ENCODE peak calls at places on chromosomes 7 and 10, in four cellular contexts. W, Q, B and J are unnamed samples.

GRCh38 chr10:13475124-13475523 is 53.7 kb downstream of the BEND7 start:
- DNase-seq in Q (no peak), W (no peak), B (no peak), J (no peak)

GRCh38 chr7:141709749-141710148 is 1.6 kb downstream of the WEE2 start:
- DNase-seq in W (no peak), Q (no peak), B (no peak), J (no peak)

GRCh38 chr7:84258628-84259027 is 64.0 kb upstream of the SEMA3A start:
- DNase-seq in B (peak), W (no peak), Q (no peak), J (peak)

GRCh38 chr7:131945313-131945831 is 388.9 kb upstream of the PODXL start:
- DNase-seq in W (peak), Q (peak), B (peak), J (peak)

GRCh38 chr10:5553400-5554170 is 28.8 kb downstream of the CALML3 start:
- DNase-seq in B (no peak), Q (no peak), W (peak), J (no peak)

GRCh38 chr7:55191926-55192692 is 173.0 kb upstream of the LANCL2 start:
- DNase-seq in W (no peak), Q (no peak), B (no peak), J (no peak)

GRCh38 chr10:16449454-16449853 is 12.6 kb downstream of the PTER start:
- DNase-seq in W (no peak), Q (no peak), B (no peak), J (no peak)

GRCh38 chr10:66586073-66586472 is 339.8 kb upstream of the LRRTM3 start:
- DNase-seq in W (no peak), B (peak), Q (no peak), J (no peak)

GRCh38 chr7:118013252-118014010 is 140.2 kb upstream of the CTTNBP2 start:
- DNase-seq in W (no peak), Q (no peak), B (no peak), J (no peak)

GRCh38 chr7:99789441-99790070 is 5.6 kb upstream of the CYP3A4 start:
- DNase-seq in Q (no peak), B (no peak), W (no peak), J (no peak)

GRCh38 chr10:119120413-119120867 is 16.5 kb downstream of the DENND10 start:
- DNase-seq in W (no peak), Q (no peak), B (peak), J (no peak)

GRCh38 chr7:158973440-158973839 is 117.1 kb downstream of the DYNC2I1 start:
- DNase-seq in W (no peak), Q (peak), B (no peak), J (no peak)

GRCh38 chr7:111982804-111983203 is 223.4 kb downstream of the DOCK4 start:
- DNase-seq in W (no peak), Q (no peak), B (peak), J (peak)

GRCh38 chr7:82469207-82469606 is 25.6 kb upstream of the CACNA2D1 start:
- DNase-seq in Q (no peak), W (no peak), B (no peak), J (no peak)

GRCh38 chr10:119658274-119658673 is 7.1 kb downstream of the BAG3 start:
- DNase-seq in Q (peak), W (peak), B (peak), J (peak)

GRCh38 chr7:46257766-46258448 is 336.8 kb upstream of the IGFBP3 start:
- DNase-seq in Q (peak), B (peak), W (no peak), J (peak)

GRCh38 chr10:93471110-93471651 is 11.0 kb downstream of the MYOF start:
- DNase-seq in B (peak), W (no peak), Q (peak), J (peak)

GRCh38 chr7:128322040-128322643 is 21.6 kb downstream of the RBM28 start:
- DNase-seq in B (peak), Q (peak), W (no peak), J (peak)

GRCh38 chr10:123143162-123143824 is 4.6 kb upstream of the HMX2 start:
- DNase-seq in Q (no peak), W (no peak), B (no peak), J (no peak)

GRCh38 chr10:128095753-128096469 is 30.3 kb downstream of the MKI67 start:
- DNase-seq in Q (no peak), W (no peak), B (no peak), J (no peak)

GRCh38 chr10:132588301-132589013 is 50.9 kb downstream of the INPP5A start:
- DNase-seq in Q (no peak), B (no peak), W (peak), J (peak)

GRCh38 chr10:115141254-115141653 is 48.1 kb downstream of the ATRNL1 start:
- DNase-seq in B (peak), Q (peak), W (no peak), J (peak)

GRCh38 chr7:130210181-130210935 is 2.7 kb downstream of the SSMEM1 start:
- DNase-seq in Q (no peak), B (peak), W (no peak), J (peak)

GRCh38 chr7:154591544-154591943 is 411.4 kb downstream of the PAXIP1 start:
- DNase-seq in B (no peak), W (no peak), Q (no peak), J (no peak)

GRCh38 chr10:102431452-102432124 is 786 bp downstream of the CUEDC2 start:
- DNase-seq in W (no peak), B (no peak), Q (peak), J (peak)

GRCh38 chr7:7857143-7857583 is 111.4 kb upstream of the GLCCI1 start:
- DNase-seq in B (no peak), W (no peak), Q (no peak), J (no peak)

GRCh38 chr7:14717711-14718304 is 184.7 kb downstream of the DGKB start:
- DNase-seq in W (no peak), B (peak), Q (no peak), J (peak)

GRCh38 chr7:1952169-1952760 is 280.5 kb downstream of the MAD1L1 start:
- DNase-seq in B (no peak), Q (no peak), W (no peak), J (no peak)

GRCh38 chr10:69482125-69482524 is 30.9 kb downstream of the TSPAN15 start:
- DNase-seq in B (no peak), Q (no peak), W (no peak), J (no peak)

GRCh38 chr7:54811925-54812264 is 52.9 kb upstream of the SEC61G start:
- DNase-seq in W (no peak), Q (no peak), B (peak), J (peak)

GRCh38 chr7:74657692-74658170 is at the start of gene GTF2I:
- DNase-seq in B (no peak), W (peak), Q (no peak), J (no peak)

GRCh38 chr7:47520408-47520807 is 61.5 kb downstream of the TNS3 start:
- DNase-seq in Q (no peak), W (peak), B (peak), J (peak)

GRCh38 chr10:120948889-120949382 is 97.8 kb downstream of the WDR11 start:
- DNase-seq in Q (no peak), W (peak), B (peak), J (peak)

GRCh38 chr10:24465899-24466615 is 257.1 kb downstream of the KIAA1217 start:
- DNase-seq in Q (peak), W (no peak), B (peak), J (peak)

GRCh38 chr10:118732253-118733194 is 22.2 kb downstream of the CACUL1 start:
- DNase-seq in Q (no peak), B (no peak), W (no peak), J (no peak)

GRCh38 chr7:40753455-40753854 is 618.6 kb downstream of the SUGCT start:
- DNase-seq in W (no peak), B (no peak), Q (no peak), J (no peak)

GRCh38 chr7:1676550-1677071 is 6.5 kb downstream of the ELFN1 start:
- DNase-seq in Q (no peak), W (peak), B (no peak), J (no peak)

GRCh38 chr7:124697746-124698145 is 67.8 kb downstream of the GPR37 start:
- DNase-seq in W (no peak), B (no peak), Q (no peak), J (no peak)

GRCh38 chr10:89981891-89982290 is 280.5 kb downstream of the KIF20B start:
- DNase-seq in W (no peak), B (peak), Q (no peak), J (peak)

GRCh38 chr7:45229130-45229920 is 71.7 kb downstream of the RAMP3 start:
- DNase-seq in W (no peak), Q (no peak), B (no peak), J (no peak)
- TF ChIP-seq CTCF in W (no peak), Q (no peak), B (no peak), J (no peak)

GRCh38 chr7:77696643-77697534 is 630 bp downstream of the RSBN1L start:
- DNase-seq in B (peak), Q (peak), W (peak), J (peak)

GRCh38 chr7:77693830-77694583 is 2.3 kb upstream of the RSBN1L start:
- DNase-seq in W (no peak), B (no peak), Q (no peak), J (no peak)

GRCh38 chr7:77697535-77697831 is 1.2 kb downstream of the RSBN1L start:
- DNase-seq in Q (no peak), B (no peak), W (peak), J (peak)

GRCh38 chr7:77698042-77698625 is 1.9 kb downstream of the RSBN1L start:
- DNase-seq in B (no peak), Q (no peak), W (no peak), J (no peak)

DNA sequence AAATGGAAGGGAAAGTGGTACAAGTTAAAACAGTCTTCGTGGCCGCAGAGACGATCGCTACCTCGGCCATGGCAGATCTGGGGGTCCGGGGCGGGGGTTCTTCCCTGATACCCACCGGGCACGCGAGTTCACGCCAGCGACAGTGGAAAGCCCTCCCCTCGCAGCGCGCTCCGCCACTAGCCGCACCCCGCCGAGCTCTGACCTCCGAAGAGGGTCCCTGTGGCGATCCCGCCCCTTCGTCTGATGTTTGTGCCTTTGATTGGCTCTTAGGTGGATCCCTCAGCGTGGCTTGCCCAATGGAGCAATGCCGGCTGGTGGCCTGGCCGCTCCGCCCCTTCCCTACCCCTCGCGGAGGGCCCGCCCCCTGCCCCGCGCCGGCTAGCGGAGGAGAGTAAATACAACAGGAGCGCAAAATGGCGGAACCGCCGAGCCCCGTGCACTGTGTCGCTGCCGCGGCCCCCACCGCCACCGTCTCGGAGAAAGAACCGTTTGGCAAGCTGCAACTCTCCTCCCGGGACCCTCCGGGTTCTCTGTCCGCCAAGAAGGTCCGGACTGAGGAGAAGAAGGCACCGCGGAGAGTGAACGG is at the start of gene RSBN1L:
- DNase-seq in B (peak), Q (peak), W (peak), J (peak)
- H3K4me3 ChIP-seq in B (peak), Q (peak), W (peak), J (peak)

GRCh38 chr10:95211606-95212279 is 17.7 kb downstream of the ACSM6 start:
- DNase-seq in Q (no peak), W (no peak), B (no peak), J (no peak)

GRCh38 chr10:95214369-95214768 is 20.3 kb downstream of the ACSM6 start:
- DNase-seq in Q (no peak), W (no peak), B (peak), J (no peak)

GRCh38 chr10:95214793-95215192 is 20.8 kb downstream of the ACSM6 start:
- DNase-seq in B (peak), W (no peak), Q (peak), J (peak)

GRCh38 chr10:95209509-95210127 is 15.6 kb downstream of the ACSM6 start:
- DNase-seq in W (no peak), Q (no peak), B (no peak), J (no peak)

GRCh38 chr10:95208702-95209391 is 14.8 kb downstream of the ACSM6 start:
- DNase-seq in Q (no peak), W (no peak), B (peak), J (peak)
- TF ChIP-seq CTCF in Q (peak), W (no peak), B (no peak), J (peak)

GRCh38 chr10:111113961-111114830 is 37.4 kb downstream of the ADRA2A start:
- DNase-seq in B (peak), W (no peak), Q (no peak), J (peak)
- H3K4me3 ChIP-seq in B (no peak), W (no peak), Q (no peak), J (no peak)

GRCh38 chr7:90999989-91000979 is 263.9 kb upstream of the FZD1 start:
- DNase-seq in Q (no peak), W (no peak), B (peak), J (peak)

GRCh38 chr7:91005861-91006260 is 258.4 kb upstream of the FZD1 start:
- DNase-seq in Q (no peak), W (no peak), B (no peak), J (no peak)

GRCh38 chr7:91007371-91007770 is 256.9 kb upstream of the FZD1 start:
- DNase-seq in Q (no peak), B (no peak), W (no peak), J (no peak)

GRCh38 chr7:91005024-91005423 is 259.2 kb upstream of the FZD1 start:
- DNase-seq in W (no peak), B (no peak), Q (no peak), J (no peak)
- TF ChIP-seq CTCF in W (no peak), B (no peak), Q (no peak), J (no peak)